ENCODE peak calls at places on chromosomes 6 and 20, in six cellular contexts. P is DND-41, K is left ventricle myocardium inferior, U is uterus, Y is MM.1S, S is tibial artery. E is an unnamed sample.

GRCh38 chr6:14728396-14729024 is 517.4 kb upstream of the JARID2 start:
- DNase-seq in K (peak; percentile 24), S (peak; percentile 41), P (no peak), Y (no peak), U (peak; percentile 62), E (no peak)

GRCh38 chr6:31641370-31641769 is 11.1 kb downstream of the BAG6 start:
- DNase-seq in K (no peak), U (no peak), P (no peak), Y (no peak), S (no peak), E (no peak)

GRCh38 chr6:89433637-89434499 is 916 bp downstream of the ANKRD6 start:
- DNase-seq in K (peak; percentile 22), S (peak; percentile 37), P (no peak), U (peak; percentile 23), Y (peak; percentile 36), E (peak; percentile 27)

GRCh38 chr6:167093922-167094432 is 28.9 kb upstream of the CCR6 start:
- DNase-seq in U (no peak), S (no peak), P (no peak), Y (peak; percentile 45), K (no peak), E (peak; percentile 79)

GRCh38 chr20:55471052-55472006 is 534.0 kb downstream of the CBLN4 start:
- DNase-seq in Y (no peak), K (no peak), S (no peak), U (no peak), P (no peak), E (no peak)

GRCh38 chr20:45140836-45141235 is 16.6 kb upstream of the WFDC12 start:
- DNase-seq in K (no peak), Y (no peak), S (no peak), P (no peak), U (no peak), E (no peak)

GRCh38 chr20:11153819-11154218 is 480.0 kb upstream of the JAG1 start:
- DNase-seq in S (no peak), Y (no peak), K (no peak), U (no peak), P (no peak), E (no peak)

GRCh38 chr6:160102956-160103824 is 18.4 kb upstream of the SLC22A1 start:
- DNase-seq in Y (no peak), U (no peak), P (peak; percentile 48), S (no peak), K (no peak), E (no peak)

GRCh38 chr6:33812669-33813068 is 8.9 kb upstream of the MLN start:
- DNase-seq in Y (peak; percentile 43), U (no peak), S (no peak), K (peak; percentile 33), P (peak; percentile 59), E (peak; percentile 5)

GRCh38 chr20:32634041-32634805 is 39.5 kb downstream of the C20orf203 start:
- DNase-seq in U (no peak), K (no peak), Y (no peak), S (no peak), P (no peak), E (no peak)

GRCh38 chr6:14831922-14832321 is 413.9 kb upstream of the JARID2 start:
- DNase-seq in Y (no peak), S (no peak), U (no peak), P (no peak), K (no peak), E (no peak)

GRCh38 chr6:125759184-125759902 is 9.9 kb downstream of the HEY2 start:
- DNase-seq in K (peak; percentile 57), S (peak; percentile 55), P (no peak), U (no peak), Y (no peak), E (no peak)

GRCh38 chr6:90135672-90136071 is 161.0 kb downstream of the BACH2 start:
- DNase-seq in U (no peak), Y (no peak), S (no peak), K (no peak), P (no peak), E (no peak)

GRCh38 chr6:4383910-4384637 is 248.7 kb upstream of the ECI2 start:
- DNase-seq in K (no peak), P (no peak), S (no peak), Y (no peak), U (no peak), E (no peak)

GRCh38 chr6:38806833-38807232 is 91.7 kb downstream of the DNAH8 start:
- DNase-seq in K (no peak), S (no peak), Y (no peak), P (no peak), U (no peak), E (no peak)

GRCh38 chr20:4797275-4797674 is 75.6 kb downstream of the PRND start:
- DNase-seq in P (no peak), Y (no peak), K (no peak), S (no peak), U (no peak), E (no peak)

GRCh38 chr6:32741203-32741960 is at the start of gene HLA-DQA2:
- DNase-seq in S (no peak), Y (no peak), P (no peak), U (no peak), K (no peak), E (no peak)

GRCh38 chr6:111938710-111939109 is 65.5 kb upstream of the FYN start:
- DNase-seq in U (no peak), P (no peak), K (no peak), S (no peak), Y (no peak), E (no peak)

GRCh38 chr20:40319741-40320499 is 369.1 kb downstream of the MAFB start:
- DNase-seq in U (no peak), S (no peak), P (no peak), Y (no peak), K (no peak), E (no peak)

GRCh38 chr6:51618563-51618962 is 468.9 kb downstream of the PKHD1 start:
- DNase-seq in U (no peak), Y (no peak), K (no peak), P (no peak), S (no peak), E (no peak)

GRCh38 chr6:148935705-148936306 is 189.0 kb downstream of the UST start:
- DNase-seq in K (no peak), S (no peak), P (no peak), Y (no peak), U (no peak), E (no peak)

DNA sequence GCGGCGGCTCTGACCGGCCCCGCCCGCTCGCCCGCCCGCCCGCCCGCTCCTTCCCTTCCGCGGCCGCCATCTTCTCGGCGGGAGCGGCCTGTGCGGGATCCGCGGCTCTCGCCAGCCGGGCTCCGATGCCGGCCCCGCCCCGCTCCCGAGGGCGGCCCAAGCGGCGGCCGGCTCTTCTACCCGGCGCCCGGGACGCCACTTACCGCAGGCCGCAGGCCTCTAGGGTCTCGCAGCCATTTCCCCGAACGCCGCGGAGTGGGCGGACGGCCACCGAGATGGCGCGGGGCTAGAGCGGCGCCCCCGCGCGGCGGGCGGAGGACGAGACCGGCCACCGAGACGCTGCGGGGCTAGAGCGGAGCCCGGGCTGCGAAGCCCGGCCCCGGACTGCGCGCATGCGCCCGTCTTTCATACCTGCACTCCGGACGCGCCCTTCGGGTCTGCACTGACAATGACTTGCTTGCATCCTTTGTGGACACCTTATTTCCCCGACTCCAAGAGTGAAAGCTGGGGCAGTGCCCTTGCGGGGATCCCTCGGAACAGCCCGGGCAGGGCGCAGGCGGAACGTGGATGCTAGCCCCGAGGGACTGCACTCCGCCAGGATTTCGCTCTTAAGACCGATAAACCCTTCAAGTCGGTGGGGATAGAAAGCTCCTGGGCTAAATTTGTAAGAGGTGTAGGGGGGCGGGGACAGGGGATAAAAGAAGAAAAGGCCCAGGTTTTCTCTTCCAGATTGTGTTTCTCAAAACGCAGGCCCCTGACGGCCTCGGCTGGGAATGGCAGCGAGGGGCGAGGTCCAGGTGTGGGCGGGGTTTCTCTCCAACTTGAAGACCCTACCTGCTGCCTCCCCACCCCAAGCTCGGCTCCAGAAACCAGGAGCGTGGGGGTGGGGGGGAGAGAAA is at the start of gene DIDO1:
- DNase-seq in U (peak; percentile 78), S (peak; percentile 81), K (peak; percentile 89), Y (peak; percentile 94), P (peak; percentile 89), E (peak; percentile 89)
- TF ChIP-seq CTCF in U (peak; percentile 48), S (peak; percentile 63), K (peak; percentile 88), Y (peak; percentile 30), P (peak; percentile 66), E (peak; percentile 53)

DNA sequence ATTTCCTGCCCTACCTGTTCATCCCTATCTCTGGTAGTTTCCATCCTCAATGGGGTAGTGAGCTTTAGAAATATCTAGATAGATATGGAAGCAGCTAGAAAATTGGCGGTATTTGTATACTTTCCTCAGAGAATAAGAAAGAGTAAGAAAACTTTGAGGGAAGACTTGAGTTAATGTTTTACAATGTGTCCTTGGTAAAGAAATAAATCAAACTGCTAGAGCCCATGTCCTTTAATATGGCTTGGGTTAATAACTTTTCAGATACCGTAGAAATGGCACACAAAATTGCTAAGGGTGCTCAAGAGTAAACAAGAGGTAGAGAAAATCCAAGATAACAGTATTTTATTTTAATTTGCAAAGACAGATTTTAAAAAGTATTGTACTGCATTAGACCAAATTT is 28.1 kb upstream of the PGK2 start:
- DNase-seq in P (no peak), K (no peak), U (no peak), Y (no peak), S (no peak), E (no peak)
- H3K4me3 ChIP-seq in P (no peak overlapping the region), K (no peak overlapping the region), U (no peak overlapping the region), Y (no peak overlapping the region), S (no peak overlapping the region), E (no peak overlapping the region)

DNA sequence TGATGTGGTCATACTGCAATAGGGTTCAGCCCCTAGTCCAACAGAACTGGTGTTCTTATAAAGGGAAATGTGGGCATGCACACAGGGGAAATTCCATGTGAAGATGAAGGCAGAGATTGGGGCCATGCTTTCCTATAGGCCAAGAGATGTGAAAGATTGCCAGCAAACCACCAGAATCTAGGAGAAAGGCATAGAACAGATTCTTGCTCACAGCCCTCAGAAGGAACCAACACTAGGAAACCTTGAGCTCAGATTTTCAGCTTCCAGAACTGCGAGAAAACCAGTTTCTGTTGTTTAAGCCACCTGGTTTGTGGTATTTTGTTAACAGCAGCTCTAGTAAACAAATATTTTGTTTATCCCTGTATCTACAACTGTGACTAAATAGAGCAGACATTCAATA is 197.6 kb upstream of the CITED2 start:
- DNase-seq in S (no peak), P (no peak), Y (no peak), U (no peak), K (no peak), E (no peak)
- H3K27ac ChIP-seq in S (no peak overlapping the region), P (no peak overlapping the region), Y (no peak overlapping the region), U (no peak overlapping the region), K (no peak overlapping the region), E (no peak overlapping the region)

GRCh38 chr6:119349341-119350201 is at the start of gene MAN1A1:
- DNase-seq in Y (peak; percentile 89), P (peak; percentile 86), U (peak; percentile 88), K (peak; percentile 92), S (peak; percentile 91), E (peak; percentile 85)
- TF ChIP-seq CTCF in Y (no peak), P (peak; percentile 23), U (no peak), K (peak; percentile 24), S (no peak), E (no peak)

DNA sequence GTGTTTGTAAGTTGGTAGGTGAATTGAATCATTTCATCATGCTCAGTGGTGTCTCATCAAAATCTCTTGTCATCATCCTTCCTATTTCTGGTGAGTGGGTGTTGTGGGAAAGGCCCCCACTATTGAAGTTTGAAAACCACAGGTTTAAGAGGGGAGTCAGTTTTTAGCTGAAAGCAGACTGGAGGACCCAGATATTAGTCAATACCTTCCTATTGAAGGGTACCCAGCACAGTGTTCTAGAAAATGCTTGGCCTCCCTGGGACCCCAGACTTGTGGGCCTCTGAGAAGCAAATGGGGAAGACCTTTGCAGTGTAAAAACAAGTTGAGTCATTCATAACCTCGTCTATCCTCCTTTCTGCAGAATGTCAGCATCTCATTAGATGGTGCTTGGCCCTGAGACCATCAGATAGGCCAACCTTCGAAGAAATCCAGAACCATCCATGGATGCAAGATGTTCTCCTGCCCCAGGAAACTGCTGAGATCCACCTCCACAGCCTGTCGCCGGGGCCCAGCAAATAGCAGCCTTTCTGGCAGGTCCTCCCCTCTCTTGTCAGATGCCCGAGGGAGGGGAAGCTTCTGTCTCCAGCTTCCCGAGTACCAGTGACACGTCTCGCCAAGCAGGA is 3.7 kb downstream of the PIM1 start:
- DNase-seq in P (peak; percentile 50), U (peak; percentile 46), S (no peak), K (no peak), Y (no peak), E (peak; percentile 42)
- H3K4me3 ChIP-seq in P (peak overlapping the region; percentile 96), U (no peak overlapping the region), S (no peak overlapping the region), K (peak overlapping the region; percentile 98), Y (peak overlapping the region; percentile 100), E (peak overlapping the region; percentile 97)

E was measured in CD8-positive, alpha-beta T cell.